ENCODE peak calls at places on chromosome 1, in seven cellular contexts. Z is activated naive CD4-positive, alpha-beta T cell treated with anti-CD3 and anti-CD28 coated beads, Interleukin-2, amount 10 ng/mL, durations not matched to agents 7 days and 5 days; G is left ventricle myocardium inferior; P is lung; M is HEK293T; N is stimulated activated CD4-positive, alpha-beta T cell treated with anti-CD3 and anti-CD28 coated beads, Interleukin-1b, Interleukin-23, amount 100 ng/mL, for 1 hour; V is stimulated activated CD8-positive, alpha-beta memory T cell treated with anti-CD3 and anti-CD28 coated beads, Interleukin-4, amount 100 ng/mL, for 48 hours. K is an unnamed sample.

GRCh38 chr1:182731852-182732575 is 47.6 kb upstream of the RGS8 start:
- DNase-seq in Z (no peak), G (no peak), P (no peak), M (no peak), N (no peak), V (no peak), K (no peak)

GRCh38 chr1:64572222-64572900 is 102.4 kb downstream of the CACHD1 start:
- DNase-seq in Z (no peak), G (no peak), P (no peak), M (no peak), N (no peak), V (no peak), K (no peak)

GRCh38 chr1:159959451-159959850 is 5.4 kb upstream of the SLAMF9 start:
- DNase-seq in Z (no peak), G (no peak), P (no peak), M (no peak), N (no peak), V (no peak), K (no peak)

GRCh38 chr1:58441699-58442098 is 104.8 kb downstream of the OMA1 start:
- DNase-seq in Z (no peak), G (no peak), P (no peak), M (no peak), N (no peak), V (no peak), K (no peak)

GRCh38 chr1:113659010-113659409 is 100.3 kb downstream of the PHTF1 start:
- DNase-seq in Z (no peak), G (no peak), P (no peak), M (no peak), N (no peak), V (no peak), K (no peak)

GRCh38 chr1:154141240-154141639 is 13.6 kb downstream of the NUP210L start:
- DNase-seq in Z (no peak), G (no peak), P (no peak), M (no peak), N (no peak), V (no peak), K (no peak)

GRCh38 chr1:109213824-109214693 is at the start of gene SARS1:
- DNase-seq in Z (peak; percentile 89), G (peak; percentile 89), P (peak; percentile 86), M (peak; percentile 99), N (peak; percentile 85), V (peak; percentile 91), K (peak; percentile 90)

GRCh38 chr1:46489638-46490602 is at the start of gene DMBX1:
- DNase-seq in Z (peak; percentile 61), G (no peak), P (peak; percentile 32), M (peak; percentile 93), N (no peak), V (peak; percentile 60), K (peak; percentile 61)